ENCODE peak calls at places on chromosome 2, in ten cellular contexts. One of them, this sample, is unnamed.

GRCh38 chr2:109218087-109218791 is 89.2 kb downstream of the SH3RF3 start:
- DNase-seq in BJ: no peak
- DNase-seq in naive thymus-derived CD8-positive, alpha-beta T cell: no peak
- DNase-seq in iPS DF 19.7: no peak
- DNase-seq in T-helper 9 cell: no peak
- DNase-seq in dermis microvascular lymphatic vessel endothelial cell: no peak
- DNase-seq in ecto neural progenitor cell: no peak
- DNase-seq in adrenal gland: peak; percentile 30
- DNase-seq in T-cell: no peak
- DNase-seq in stimulated activated CD4-positive, alpha-beta T cell treated with anti-CD3 and anti-CD28 coated beads, Interleukin-1b, Interleukin-23, amount 100 ng/mL, for 24 hours: no peak
- DNase-seq in this sample: no peak

GRCh38 chr2:60512063-60512622 is 41.3 kb downstream of the BCL11A start:
- DNase-seq in BJ: no peak
- DNase-seq in naive thymus-derived CD8-positive, alpha-beta T cell: no peak
- DNase-seq in iPS DF 19.7: no peak
- DNase-seq in T-helper 9 cell: no peak
- DNase-seq in dermis microvascular lymphatic vessel endothelial cell: no peak
- DNase-seq in ecto neural progenitor cell: no peak
- DNase-seq in adrenal gland: no peak
- DNase-seq in T-cell: no peak
- DNase-seq in stimulated activated CD4-positive, alpha-beta T cell treated with anti-CD3 and anti-CD28 coated beads, Interleukin-1b, Interleukin-23, amount 100 ng/mL, for 24 hours: no peak
- DNase-seq in this sample: no peak

GRCh38 chr2:30472326-30472725 is 25.3 kb downstream of the LCLAT1 start:
- DNase-seq in BJ: no peak
- DNase-seq in naive thymus-derived CD8-positive, alpha-beta T cell: no peak
- DNase-seq in iPS DF 19.7: no peak
- DNase-seq in T-helper 9 cell: no peak
- DNase-seq in dermis microvascular lymphatic vessel endothelial cell: no peak
- DNase-seq in ecto neural progenitor cell: no peak
- DNase-seq in adrenal gland: no peak
- DNase-seq in T-cell: no peak
- DNase-seq in stimulated activated CD4-positive, alpha-beta T cell treated with anti-CD3 and anti-CD28 coated beads, Interleukin-1b, Interleukin-23, amount 100 ng/mL, for 24 hours: no peak
- DNase-seq in this sample: no peak

GRCh38 chr2:40213071-40213470 is 238.8 kb downstream of the SLC8A1 start:
- DNase-seq in BJ: no peak
- DNase-seq in naive thymus-derived CD8-positive, alpha-beta T cell: no peak
- DNase-seq in iPS DF 19.7: no peak
- DNase-seq in T-helper 9 cell: no peak
- DNase-seq in dermis microvascular lymphatic vessel endothelial cell: no peak
- DNase-seq in ecto neural progenitor cell: no peak
- DNase-seq in adrenal gland: no peak
- DNase-seq in T-cell: no peak
- DNase-seq in stimulated activated CD4-positive, alpha-beta T cell treated with anti-CD3 and anti-CD28 coated beads, Interleukin-1b, Interleukin-23, amount 100 ng/mL, for 24 hours: no peak
- DNase-seq in this sample: no peak

GRCh38 chr2:130846686-130847375 is 10.1 kb downstream of the ARHGEF4 start:
- DNase-seq in BJ: no peak
- DNase-seq in naive thymus-derived CD8-positive, alpha-beta T cell: no peak
- DNase-seq in iPS DF 19.7: no peak
- DNase-seq in T-helper 9 cell: no peak
- DNase-seq in dermis microvascular lymphatic vessel endothelial cell: no peak
- DNase-seq in ecto neural progenitor cell: no peak
- DNase-seq in adrenal gland: no peak
- DNase-seq in T-cell: no peak
- DNase-seq in stimulated activated CD4-positive, alpha-beta T cell treated with anti-CD3 and anti-CD28 coated beads, Interleukin-1b, Interleukin-23, amount 100 ng/mL, for 24 hours: no peak
- DNase-seq in this sample: no peak

GRCh38 chr2:137928547-137929503 is 35.4 kb upstream of the HNMT start:
- DNase-seq in BJ: peak; percentile 55
- DNase-seq in naive thymus-derived CD8-positive, alpha-beta T cell: no peak
- DNase-seq in iPS DF 19.7: no peak
- DNase-seq in T-helper 9 cell: no peak
- DNase-seq in dermis microvascular lymphatic vessel endothelial cell: peak; percentile 43
- DNase-seq in ecto neural progenitor cell: no peak
- DNase-seq in adrenal gland: no peak
- DNase-seq in T-cell: no peak
- DNase-seq in stimulated activated CD4-positive, alpha-beta T cell treated with anti-CD3 and anti-CD28 coated beads, Interleukin-1b, Interleukin-23, amount 100 ng/mL, for 24 hours: no peak
- DNase-seq in this sample: no peak

GRCh38 chr2:44535376-44535775 is 173.6 kb downstream of the CAMKMT start:
- DNase-seq in BJ: no peak
- DNase-seq in naive thymus-derived CD8-positive, alpha-beta T cell: no peak
- DNase-seq in iPS DF 19.7: no peak
- DNase-seq in T-helper 9 cell: no peak
- DNase-seq in dermis microvascular lymphatic vessel endothelial cell: no peak
- DNase-seq in ecto neural progenitor cell: no peak
- DNase-seq in adrenal gland: no peak
- DNase-seq in T-cell: no peak
- DNase-seq in stimulated activated CD4-positive, alpha-beta T cell treated with anti-CD3 and anti-CD28 coated beads, Interleukin-1b, Interleukin-23, amount 100 ng/mL, for 24 hours: no peak
- DNase-seq in this sample: no peak

GRCh38 chr2:239910851-239911629 is 114.1 kb downstream of the NDUFA10 start:
- DNase-seq in BJ: no peak
- DNase-seq in naive thymus-derived CD8-positive, alpha-beta T cell: no peak
- DNase-seq in iPS DF 19.7: no peak
- DNase-seq in T-helper 9 cell: no peak
- DNase-seq in dermis microvascular lymphatic vessel endothelial cell: no peak
- DNase-seq in ecto neural progenitor cell: peak; percentile 36
- DNase-seq in adrenal gland: peak; percentile 65
- DNase-seq in T-cell: no peak
- DNase-seq in stimulated activated CD4-positive, alpha-beta T cell treated with anti-CD3 and anti-CD28 coated beads, Interleukin-1b, Interleukin-23, amount 100 ng/mL, for 24 hours: no peak
- DNase-seq in this sample: no peak

GRCh38 chr2:117801826-117802225 is 12.7 kb upstream of the DDX18 start:
- DNase-seq in BJ: peak; percentile 47
- DNase-seq in naive thymus-derived CD8-positive, alpha-beta T cell: no peak
- DNase-seq in iPS DF 19.7: no peak
- DNase-seq in T-helper 9 cell: no peak
- DNase-seq in dermis microvascular lymphatic vessel endothelial cell: no peak
- DNase-seq in ecto neural progenitor cell: no peak
- DNase-seq in adrenal gland: no peak
- DNase-seq in T-cell: no peak
- DNase-seq in stimulated activated CD4-positive, alpha-beta T cell treated with anti-CD3 and anti-CD28 coated beads, Interleukin-1b, Interleukin-23, amount 100 ng/mL, for 24 hours: no peak
- DNase-seq in this sample: no peak

GRCh38 chr2:216546646-216547403 is 48.2 kb downstream of the RPL37A start:
- DNase-seq in BJ: no peak
- DNase-seq in naive thymus-derived CD8-positive, alpha-beta T cell: no peak
- DNase-seq in iPS DF 19.7: no peak
- DNase-seq in T-helper 9 cell: no peak
- DNase-seq in dermis microvascular lymphatic vessel endothelial cell: no peak
- DNase-seq in ecto neural progenitor cell: no peak
- DNase-seq in adrenal gland: peak; percentile 62
- DNase-seq in T-cell: no peak
- DNase-seq in stimulated activated CD4-positive, alpha-beta T cell treated with anti-CD3 and anti-CD28 coated beads, Interleukin-1b, Interleukin-23, amount 100 ng/mL, for 24 hours: no peak
- DNase-seq in this sample: no peak

GRCh38 chr2:10469301-10469700 is 21.2 kb upstream of the ODC1 start:
- DNase-seq in BJ: no peak
- DNase-seq in naive thymus-derived CD8-positive, alpha-beta T cell: no peak
- DNase-seq in iPS DF 19.7: no peak
- DNase-seq in T-helper 9 cell: no peak
- DNase-seq in dermis microvascular lymphatic vessel endothelial cell: no peak
- DNase-seq in ecto neural progenitor cell: no peak
- DNase-seq in adrenal gland: no peak
- DNase-seq in T-cell: no peak
- DNase-seq in stimulated activated CD4-positive, alpha-beta T cell treated with anti-CD3 and anti-CD28 coated beads, Interleukin-1b, Interleukin-23, amount 100 ng/mL, for 24 hours: no peak
- DNase-seq in this sample: no peak

GRCh38 chr2:120885311-120885710 is 149.6 kb downstream of the GLI2 start:
- DNase-seq in BJ: no peak
- DNase-seq in naive thymus-derived CD8-positive, alpha-beta T cell: no peak
- DNase-seq in iPS DF 19.7: no peak
- DNase-seq in T-helper 9 cell: no peak
- DNase-seq in dermis microvascular lymphatic vessel endothelial cell: no peak
- DNase-seq in ecto neural progenitor cell: no peak
- DNase-seq in adrenal gland: no peak
- DNase-seq in T-cell: no peak
- DNase-seq in stimulated activated CD4-positive, alpha-beta T cell treated with anti-CD3 and anti-CD28 coated beads, Interleukin-1b, Interleukin-23, amount 100 ng/mL, for 24 hours: no peak
- DNase-seq in this sample: no peak

GRCh38 chr2:62489162-62489561 is 16.8 kb downstream of the TMEM17 start:
- DNase-seq in BJ: no peak
- DNase-seq in naive thymus-derived CD8-positive, alpha-beta T cell: no peak
- DNase-seq in iPS DF 19.7: no peak
- DNase-seq in T-helper 9 cell: no peak
- DNase-seq in dermis microvascular lymphatic vessel endothelial cell: peak; percentile 78
- DNase-seq in ecto neural progenitor cell: no peak
- DNase-seq in adrenal gland: no peak
- DNase-seq in T-cell: no peak
- DNase-seq in stimulated activated CD4-positive, alpha-beta T cell treated with anti-CD3 and anti-CD28 coated beads, Interleukin-1b, Interleukin-23, amount 100 ng/mL, for 24 hours: no peak
- DNase-seq in this sample: no peak

GRCh38 chr2:197309369-197310231 is 980 bp downstream of the ANKRD44 start:
- DNase-seq in BJ: no peak
- DNase-seq in naive thymus-derived CD8-positive, alpha-beta T cell: peak; percentile 63
- DNase-seq in iPS DF 19.7: no peak
- DNase-seq in T-helper 9 cell: peak; percentile 26
- DNase-seq in dermis microvascular lymphatic vessel endothelial cell: no peak
- DNase-seq in ecto neural progenitor cell: peak; percentile 66
- DNase-seq in adrenal gland: peak; percentile 67
- DNase-seq in T-cell: peak; percentile 36
- DNase-seq in stimulated activated CD4-positive, alpha-beta T cell treated with anti-CD3 and anti-CD28 coated beads, Interleukin-1b, Interleukin-23, amount 100 ng/mL, for 24 hours: no peak
- DNase-seq in this sample: peak; percentile 42

GRCh38 chr2:180411631-180412030 is 404.5 kb upstream of the CWC22 start:
- DNase-seq in BJ: no peak
- DNase-seq in naive thymus-derived CD8-positive, alpha-beta T cell: no peak
- DNase-seq in iPS DF 19.7: no peak
- DNase-seq in T-helper 9 cell: no peak
- DNase-seq in dermis microvascular lymphatic vessel endothelial cell: no peak
- DNase-seq in ecto neural progenitor cell: no peak
- DNase-seq in adrenal gland: no peak
- DNase-seq in T-cell: no peak
- DNase-seq in stimulated activated CD4-positive, alpha-beta T cell treated with anti-CD3 and anti-CD28 coated beads, Interleukin-1b, Interleukin-23, amount 100 ng/mL, for 24 hours: no peak
- DNase-seq in this sample: no peak